ENCODE peak calls at places on chromosomes 13 and 19, in seven cellular contexts. One of them, this sample, is unnamed.
A peak's percentile ranks its signal among the peaks of the same experiment; 100 is the strongest.

GRCh38 chr19:55316646-55317045 is 8.5 kb downstream of the TMEM150B start:
- DNase-seq in astrocyte of the spinal cord: no peak
- DNase-seq in HCT116: no peak
- DNase-seq in RWPE1: no peak
- DNase-seq in stimulated activated CD8-positive, alpha-beta memory T cell treated with anti-CD3 and anti-CD28 coated beads, Interleukin-7, amount 100 ng/mL, for 1 hour: no peak
- DNase-seq in NCI-H1694 treated with DMSO at 0.1 percent for 48 hours: no peak
- DNase-seq in heart right ventricle: no peak
- DNase-seq in this sample: no peak

GRCh38 chr13:45063261-45063870 is 56.9 kb upstream of the GTF2F2 start:
- DNase-seq in astrocyte of the spinal cord: peak; percentile 55
- DNase-seq in HCT116: no peak
- DNase-seq in RWPE1: no peak
- DNase-seq in stimulated activated CD8-positive, alpha-beta memory T cell treated with anti-CD3 and anti-CD28 coated beads, Interleukin-7, amount 100 ng/mL, for 1 hour: no peak
- DNase-seq in NCI-H1694 treated with DMSO at 0.1 percent for 48 hours: no peak
- DNase-seq in heart right ventricle: no peak
- DNase-seq in this sample: no peak

GRCh38 chr19:50024719-50025021 is 502 bp downstream of the VRK3 start:
- DNase-seq in astrocyte of the spinal cord: no peak
- DNase-seq in HCT116: no peak
- DNase-seq in RWPE1: no peak
- DNase-seq in stimulated activated CD8-positive, alpha-beta memory T cell treated with anti-CD3 and anti-CD28 coated beads, Interleukin-7, amount 100 ng/mL, for 1 hour: no peak
- DNase-seq in NCI-H1694 treated with DMSO at 0.1 percent for 48 hours: no peak
- DNase-seq in heart right ventricle: no peak
- DNase-seq in this sample: no peak

GRCh38 chr19:18488403-18488723 is 33.5 kb downstream of the ELL start:
- DNase-seq in astrocyte of the spinal cord: no peak
- DNase-seq in HCT116: no peak
- DNase-seq in RWPE1: no peak
- DNase-seq in stimulated activated CD8-positive, alpha-beta memory T cell treated with anti-CD3 and anti-CD28 coated beads, Interleukin-7, amount 100 ng/mL, for 1 hour: no peak
- DNase-seq in NCI-H1694 treated with DMSO at 0.1 percent for 48 hours: no peak
- DNase-seq in heart right ventricle: no peak
- DNase-seq in this sample: no peak

GRCh38 chr19:53511933-53512374 is 26.0 kb upstream of the ZNF331 start:
- DNase-seq in astrocyte of the spinal cord: peak; percentile 15
- DNase-seq in HCT116: peak; percentile 7
- DNase-seq in RWPE1: peak; percentile 13
- DNase-seq in stimulated activated CD8-positive, alpha-beta memory T cell treated with anti-CD3 and anti-CD28 coated beads, Interleukin-7, amount 100 ng/mL, for 1 hour: peak; percentile 23
- DNase-seq in NCI-H1694 treated with DMSO at 0.1 percent for 48 hours: no peak
- DNase-seq in heart right ventricle: peak; percentile 51
- DNase-seq in this sample: peak; percentile 48

GRCh38 chr13:45243072-45243471 is 42.2 kb upstream of the KCTD4 start:
- DNase-seq in astrocyte of the spinal cord: no peak
- DNase-seq in HCT116: no peak
- DNase-seq in RWPE1: no peak
- DNase-seq in stimulated activated CD8-positive, alpha-beta memory T cell treated with anti-CD3 and anti-CD28 coated beads, Interleukin-7, amount 100 ng/mL, for 1 hour: no peak
- DNase-seq in NCI-H1694 treated with DMSO at 0.1 percent for 48 hours: no peak
- DNase-seq in heart right ventricle: no peak
- DNase-seq in this sample: no peak

GRCh38 chr19:57249329-57249728 is 8.9 kb downstream of the ZNF805 start:
- DNase-seq in astrocyte of the spinal cord: no peak
- DNase-seq in HCT116: no peak
- DNase-seq in RWPE1: no peak
- DNase-seq in stimulated activated CD8-positive, alpha-beta memory T cell treated with anti-CD3 and anti-CD28 coated beads, Interleukin-7, amount 100 ng/mL, for 1 hour: no peak
- DNase-seq in NCI-H1694 treated with DMSO at 0.1 percent for 48 hours: no peak
- DNase-seq in heart right ventricle: no peak
- DNase-seq in this sample: no peak

GRCh38 chr13:53204598-53204997 is 176.0 kb downstream of the OLFM4 start:
- DNase-seq in astrocyte of the spinal cord: no peak
- DNase-seq in HCT116: no peak
- DNase-seq in RWPE1: no peak
- DNase-seq in stimulated activated CD8-positive, alpha-beta memory T cell treated with anti-CD3 and anti-CD28 coated beads, Interleukin-7, amount 100 ng/mL, for 1 hour: no peak
- DNase-seq in NCI-H1694 treated with DMSO at 0.1 percent for 48 hours: no peak
- DNase-seq in heart right ventricle: no peak
- DNase-seq in this sample: no peak

GRCh38 chr13:25687622-25688225 is 315.9 kb downstream of the ATP8A2 start:
- DNase-seq in astrocyte of the spinal cord: peak; percentile 67
- DNase-seq in HCT116: no peak
- DNase-seq in RWPE1: no peak
- DNase-seq in stimulated activated CD8-positive, alpha-beta memory T cell treated with anti-CD3 and anti-CD28 coated beads, Interleukin-7, amount 100 ng/mL, for 1 hour: no peak
- DNase-seq in NCI-H1694 treated with DMSO at 0.1 percent for 48 hours: peak; percentile 15
- DNase-seq in heart right ventricle: peak; percentile 37
- DNase-seq in this sample: no peak

GRCh38 chr19:17549088-17549740 is 6.2 kb upstream of the COLGALT1 start:
- DNase-seq in astrocyte of the spinal cord: no peak
- DNase-seq in HCT116: peak; percentile 22
- DNase-seq in RWPE1: no peak
- DNase-seq in stimulated activated CD8-positive, alpha-beta memory T cell treated with anti-CD3 and anti-CD28 coated beads, Interleukin-7, amount 100 ng/mL, for 1 hour: no peak
- DNase-seq in NCI-H1694 treated with DMSO at 0.1 percent for 48 hours: no peak
- DNase-seq in heart right ventricle: no peak
- DNase-seq in this sample: no peak

GRCh38 chr13:36819811-36820140 is 754 bp downstream of the RFXAP start:
- DNase-seq in astrocyte of the spinal cord: peak; percentile 26
- DNase-seq in HCT116: no peak
- DNase-seq in RWPE1: peak; percentile 20
- DNase-seq in stimulated activated CD8-positive, alpha-beta memory T cell treated with anti-CD3 and anti-CD28 coated beads, Interleukin-7, amount 100 ng/mL, for 1 hour: no peak
- DNase-seq in NCI-H1694 treated with DMSO at 0.1 percent for 48 hours: peak; percentile 25
- DNase-seq in heart right ventricle: peak; percentile 10
- DNase-seq in this sample: peak; percentile 19

GRCh38 chr13:112709825-112710783 is 20.3 kb downstream of the ATP11A start:
- DNase-seq in astrocyte of the spinal cord: no peak
- DNase-seq in HCT116: no peak
- DNase-seq in RWPE1: no peak
- DNase-seq in stimulated activated CD8-positive, alpha-beta memory T cell treated with anti-CD3 and anti-CD28 coated beads, Interleukin-7, amount 100 ng/mL, for 1 hour: no peak
- DNase-seq in NCI-H1694 treated with DMSO at 0.1 percent for 48 hours: no peak
- DNase-seq in heart right ventricle: no peak
- DNase-seq in this sample: no peak

GRCh38 chr19:17772172-17772571 is 20.9 kb downstream of the FCHO1 start:
- DNase-seq in astrocyte of the spinal cord: no peak
- DNase-seq in HCT116: no peak
- DNase-seq in RWPE1: no peak
- DNase-seq in stimulated activated CD8-positive, alpha-beta memory T cell treated with anti-CD3 and anti-CD28 coated beads, Interleukin-7, amount 100 ng/mL, for 1 hour: no peak
- DNase-seq in NCI-H1694 treated with DMSO at 0.1 percent for 48 hours: no peak
- DNase-seq in heart right ventricle: no peak
- DNase-seq in this sample: no peak

GRCh38 chr13:99418663-99419140 is 82.6 kb upstream of the TM9SF2 start:
- DNase-seq in astrocyte of the spinal cord: no peak
- DNase-seq in HCT116: no peak
- DNase-seq in RWPE1: no peak
- DNase-seq in stimulated activated CD8-positive, alpha-beta memory T cell treated with anti-CD3 and anti-CD28 coated beads, Interleukin-7, amount 100 ng/mL, for 1 hour: no peak
- DNase-seq in NCI-H1694 treated with DMSO at 0.1 percent for 48 hours: no peak
- DNase-seq in heart right ventricle: no peak
- DNase-seq in this sample: peak; percentile 2

GRCh38 chr13:30752201-30752797 is 17.0 kb downstream of the ALOX5AP start:
- DNase-seq in astrocyte of the spinal cord: peak; percentile 52
- DNase-seq in HCT116: no peak
- DNase-seq in RWPE1: no peak
- DNase-seq in stimulated activated CD8-positive, alpha-beta memory T cell treated with anti-CD3 and anti-CD28 coated beads, Interleukin-7, amount 100 ng/mL, for 1 hour: no peak
- DNase-seq in NCI-H1694 treated with DMSO at 0.1 percent for 48 hours: no peak
- DNase-seq in heart right ventricle: peak; percentile 27
- DNase-seq in this sample: no peak

GRCh38 chr13:104143760-104144406 is 1077.7 kb upstream of the SLC10A2 start:
- DNase-seq in astrocyte of the spinal cord: peak; percentile 44
- DNase-seq in HCT116: no peak
- DNase-seq in RWPE1: no peak
- DNase-seq in stimulated activated CD8-positive, alpha-beta memory T cell treated with anti-CD3 and anti-CD28 coated beads, Interleukin-7, amount 100 ng/mL, for 1 hour: no peak
- DNase-seq in NCI-H1694 treated with DMSO at 0.1 percent for 48 hours: no peak
- DNase-seq in heart right ventricle: no peak
- DNase-seq in this sample: no peak

GRCh38 chr19:46016426-46017094 is 6.3 kb downstream of the PGLYRP1 start:
- DNase-seq in astrocyte of the spinal cord: peak; percentile 71
- DNase-seq in HCT116: peak; percentile 45
- DNase-seq in RWPE1: peak; percentile 77
- DNase-seq in stimulated activated CD8-positive, alpha-beta memory T cell treated with anti-CD3 and anti-CD28 coated beads, Interleukin-7, amount 100 ng/mL, for 1 hour: peak; percentile 68
- DNase-seq in NCI-H1694 treated with DMSO at 0.1 percent for 48 hours: peak; percentile 56
- DNase-seq in heart right ventricle: peak; percentile 80
- DNase-seq in this sample: peak; percentile 85

GRCh38 chr19:33647146-33647545 is 25.4 kb downstream of the CHST8 start:
- DNase-seq in astrocyte of the spinal cord: no peak
- DNase-seq in HCT116: no peak
- DNase-seq in RWPE1: no peak
- DNase-seq in stimulated activated CD8-positive, alpha-beta memory T cell treated with anti-CD3 and anti-CD28 coated beads, Interleukin-7, amount 100 ng/mL, for 1 hour: no peak
- DNase-seq in NCI-H1694 treated with DMSO at 0.1 percent for 48 hours: no peak
- DNase-seq in heart right ventricle: no peak
- DNase-seq in this sample: no peak

GRCh38 chr19:30968210-30968609 is 381.0 kb downstream of the TSHZ3 start:
- DNase-seq in astrocyte of the spinal cord: no peak
- DNase-seq in HCT116: no peak
- DNase-seq in RWPE1: no peak
- DNase-seq in stimulated activated CD8-positive, alpha-beta memory T cell treated with anti-CD3 and anti-CD28 coated beads, Interleukin-7, amount 100 ng/mL, for 1 hour: no peak
- DNase-seq in NCI-H1694 treated with DMSO at 0.1 percent for 48 hours: no peak
- DNase-seq in heart right ventricle: no peak
- DNase-seq in this sample: no peak

GRCh38 chr13:74129500-74130144 is 4.6 kb downstream of the KLF12 start:
- DNase-seq in astrocyte of the spinal cord: peak; percentile 22
- DNase-seq in HCT116: no peak
- DNase-seq in RWPE1: no peak
- DNase-seq in stimulated activated CD8-positive, alpha-beta memory T cell treated with anti-CD3 and anti-CD28 coated beads, Interleukin-7, amount 100 ng/mL, for 1 hour: no peak
- DNase-seq in NCI-H1694 treated with DMSO at 0.1 percent for 48 hours: no peak
- DNase-seq in heart right ventricle: peak; percentile 12
- DNase-seq in this sample: no peak

GRCh38 chr19:4909172-4909896 is at the start of gene UHRF1:
- DNase-seq in astrocyte of the spinal cord: peak; percentile 32
- DNase-seq in HCT116: no peak
- DNase-seq in RWPE1: peak; percentile 51
- DNase-seq in stimulated activated CD8-positive, alpha-beta memory T cell treated with anti-CD3 and anti-CD28 coated beads, Interleukin-7, amount 100 ng/mL, for 1 hour: no peak
- DNase-seq in NCI-H1694 treated with DMSO at 0.1 percent for 48 hours: no peak
- DNase-seq in heart right ventricle: no peak
- DNase-seq in this sample: peak; percentile 52

GRCh38 chr13:78881746-78882145 is 222.8 kb upstream of the OBI1 start:
- DNase-seq in astrocyte of the spinal cord: no peak
- DNase-seq in HCT116: no peak
- DNase-seq in RWPE1: no peak
- DNase-seq in stimulated activated CD8-positive, alpha-beta memory T cell treated with anti-CD3 and anti-CD28 coated beads, Interleukin-7, amount 100 ng/mL, for 1 hour: no peak
- DNase-seq in NCI-H1694 treated with DMSO at 0.1 percent for 48 hours: peak; percentile 29
- DNase-seq in heart right ventricle: no peak
- DNase-seq in this sample: no peak

GRCh38 chr19:47550129-47550528 is 22.8 kb downstream of the ZNF541 start:
- DNase-seq in astrocyte of the spinal cord: no peak
- DNase-seq in HCT116: no peak
- DNase-seq in RWPE1: no peak
- DNase-seq in stimulated activated CD8-positive, alpha-beta memory T cell treated with anti-CD3 and anti-CD28 coated beads, Interleukin-7, amount 100 ng/mL, for 1 hour: no peak
- DNase-seq in NCI-H1694 treated with DMSO at 0.1 percent for 48 hours: no peak
- DNase-seq in heart right ventricle: no peak
- DNase-seq in this sample: no peak

GRCh38 chr13:94416454-94417080 is 62.9 kb downstream of the DCT start:
- DNase-seq in astrocyte of the spinal cord: no peak
- DNase-seq in HCT116: peak; percentile 51
- DNase-seq in RWPE1: no peak
- DNase-seq in stimulated activated CD8-positive, alpha-beta memory T cell treated with anti-CD3 and anti-CD28 coated beads, Interleukin-7, amount 100 ng/mL, for 1 hour: no peak
- DNase-seq in NCI-H1694 treated with DMSO at 0.1 percent for 48 hours: peak; percentile 12
- DNase-seq in heart right ventricle: no peak
- DNase-seq in this sample: no peak

GRCh38 chr19:47891923-47892666 is 6.0 kb upstream of the SULT2A1 start:
- DNase-seq in astrocyte of the spinal cord: no peak
- DNase-seq in HCT116: no peak
- DNase-seq in RWPE1: no peak
- DNase-seq in stimulated activated CD8-positive, alpha-beta memory T cell treated with anti-CD3 and anti-CD28 coated beads, Interleukin-7, amount 100 ng/mL, for 1 hour: no peak
- DNase-seq in NCI-H1694 treated with DMSO at 0.1 percent for 48 hours: no peak
- DNase-seq in heart right ventricle: no peak
- DNase-seq in this sample: no peak

GRCh38 chr13:77113496-77113895 is 86.5 kb upstream of the FBXL3 start:
- DNase-seq in astrocyte of the spinal cord: peak; percentile 17
- DNase-seq in HCT116: no peak
- DNase-seq in RWPE1: no peak
- DNase-seq in stimulated activated CD8-positive, alpha-beta memory T cell treated with anti-CD3 and anti-CD28 coated beads, Interleukin-7, amount 100 ng/mL, for 1 hour: no peak
- DNase-seq in NCI-H1694 treated with DMSO at 0.1 percent for 48 hours: no peak
- DNase-seq in heart right ventricle: no peak
- DNase-seq in this sample: no peak

GRCh38 chr19:37936166-37936565 is 29.2 kb downstream of the SIPA1L3 start:
- DNase-seq in astrocyte of the spinal cord: no peak
- DNase-seq in HCT116: no peak
- DNase-seq in RWPE1: no peak
- DNase-seq in stimulated activated CD8-positive, alpha-beta memory T cell treated with anti-CD3 and anti-CD28 coated beads, Interleukin-7, amount 100 ng/mL, for 1 hour: no peak
- DNase-seq in NCI-H1694 treated with DMSO at 0.1 percent for 48 hours: no peak
- DNase-seq in heart right ventricle: no peak
- DNase-seq in this sample: no peak

GRCh38 chr13:62357887-62358645 is 942.4 kb upstream of the PCDH20 start:
- DNase-seq in astrocyte of the spinal cord: peak; percentile 54
- DNase-seq in HCT116: peak; percentile 74
- DNase-seq in RWPE1: peak; percentile 19
- DNase-seq in stimulated activated CD8-positive, alpha-beta memory T cell treated with anti-CD3 and anti-CD28 coated beads, Interleukin-7, amount 100 ng/mL, for 1 hour: no peak
- DNase-seq in NCI-H1694 treated with DMSO at 0.1 percent for 48 hours: no peak
- DNase-seq in heart right ventricle: no peak
- DNase-seq in this sample: no peak

GRCh38 chr13:77990973-77991372 is 72.3 kb upstream of the EDNRB start:
- DNase-seq in astrocyte of the spinal cord: no peak
- DNase-seq in HCT116: no peak
- DNase-seq in RWPE1: no peak
- DNase-seq in stimulated activated CD8-positive, alpha-beta memory T cell treated with anti-CD3 and anti-CD28 coated beads, Interleukin-7, amount 100 ng/mL, for 1 hour: no peak
- DNase-seq in NCI-H1694 treated with DMSO at 0.1 percent for 48 hours: no peak
- DNase-seq in heart right ventricle: peak; percentile 32
- DNase-seq in this sample: no peak